ENCODE peak calls at places on chromosomes 1 and 21, in five cellular contexts. One of them, this sample, is unnamed.

GRCh38 chr1:188089461-188089860 is 1260.7 kb downstream of the PLA2G4A start:
- DNase-seq in NCI-H1092 treated with DMSO at 0.1 percent for 48 hours: no peak
- DNase-seq in NCI-H1694 treated with DMSO at 0.1 percent for 48 hours: no peak
- DNase-seq in stimulated activated CD4-positive, alpha-beta T cell treated with anti-CD3 and anti-CD28 coated beads, TNF-alpha, amount 100 ng/mL, for 48 hours: no peak
- DNase-seq in T-helper 2 cell: no peak
- DNase-seq in this sample: no peak

GRCh38 chr1:91585982-91586381 is 85.3 kb downstream of the CDC7 start:
- DNase-seq in stimulated activated CD4-positive, alpha-beta T cell treated with anti-CD3 and anti-CD28 coated beads, TNF-alpha, amount 100 ng/mL, for 48 hours: no peak
- DNase-seq in NCI-H1092 treated with DMSO at 0.1 percent for 48 hours: no peak
- DNase-seq in T-helper 2 cell: no peak
- DNase-seq in NCI-H1694 treated with DMSO at 0.1 percent for 48 hours: no peak
- DNase-seq in this sample: no peak

GRCh38 chr1:202160377-202160940 is at the start of gene PTPN7:
- DNase-seq in T-helper 2 cell: peak; percentile 74
- DNase-seq in stimulated activated CD4-positive, alpha-beta T cell treated with anti-CD3 and anti-CD28 coated beads, TNF-alpha, amount 100 ng/mL, for 48 hours: peak; percentile 97
- DNase-seq in NCI-H1092 treated with DMSO at 0.1 percent for 48 hours: no peak
- DNase-seq in NCI-H1694 treated with DMSO at 0.1 percent for 48 hours: no peak
- DNase-seq in this sample: no peak

GRCh38 chr1:220926146-220926545 is 46.9 kb downstream of the HLX start:
- DNase-seq in T-helper 2 cell: no peak
- DNase-seq in NCI-H1694 treated with DMSO at 0.1 percent for 48 hours: no peak
- DNase-seq in NCI-H1092 treated with DMSO at 0.1 percent for 48 hours: peak; percentile 71
- DNase-seq in stimulated activated CD4-positive, alpha-beta T cell treated with anti-CD3 and anti-CD28 coated beads, TNF-alpha, amount 100 ng/mL, for 48 hours: no peak
- DNase-seq in this sample: no peak

GRCh38 chr1:175969236-175969635 is 225.8 kb upstream of the TNR start:
- DNase-seq in NCI-H1694 treated with DMSO at 0.1 percent for 48 hours: no peak
- DNase-seq in T-helper 2 cell: no peak
- DNase-seq in stimulated activated CD4-positive, alpha-beta T cell treated with anti-CD3 and anti-CD28 coated beads, TNF-alpha, amount 100 ng/mL, for 48 hours: no peak
- DNase-seq in NCI-H1092 treated with DMSO at 0.1 percent for 48 hours: no peak
- DNase-seq in this sample: no peak

GRCh38 chr1:178644308-178645120 is 80.5 kb upstream of the RALGPS2 start:
- DNase-seq in NCI-H1694 treated with DMSO at 0.1 percent for 48 hours: peak; percentile 66
- DNase-seq in NCI-H1092 treated with DMSO at 0.1 percent for 48 hours: no peak
- DNase-seq in T-helper 2 cell: no peak
- DNase-seq in stimulated activated CD4-positive, alpha-beta T cell treated with anti-CD3 and anti-CD28 coated beads, TNF-alpha, amount 100 ng/mL, for 48 hours: no peak
- DNase-seq in this sample: no peak

GRCh38 chr1:244665771-244666217 is 12.9 kb downstream of the DESI2 start:
- DNase-seq in NCI-H1694 treated with DMSO at 0.1 percent for 48 hours: no peak
- DNase-seq in T-helper 2 cell: no peak
- DNase-seq in stimulated activated CD4-positive, alpha-beta T cell treated with anti-CD3 and anti-CD28 coated beads, TNF-alpha, amount 100 ng/mL, for 48 hours: no peak
- DNase-seq in NCI-H1092 treated with DMSO at 0.1 percent for 48 hours: no peak
- DNase-seq in this sample: no peak

GRCh38 chr1:50265790-50266314 is 157.1 kb downstream of the ELAVL4 start:
- DNase-seq in stimulated activated CD4-positive, alpha-beta T cell treated with anti-CD3 and anti-CD28 coated beads, TNF-alpha, amount 100 ng/mL, for 48 hours: no peak
- DNase-seq in T-helper 2 cell: no peak
- DNase-seq in NCI-H1092 treated with DMSO at 0.1 percent for 48 hours: no peak
- DNase-seq in NCI-H1694 treated with DMSO at 0.1 percent for 48 hours: no peak
- DNase-seq in this sample: no peak

GRCh38 chr1:117011334-117011733 is 9.8 kb downstream of the CD101 start:
- DNase-seq in NCI-H1694 treated with DMSO at 0.1 percent for 48 hours: no peak
- DNase-seq in NCI-H1092 treated with DMSO at 0.1 percent for 48 hours: no peak
- DNase-seq in T-helper 2 cell: no peak
- DNase-seq in stimulated activated CD4-positive, alpha-beta T cell treated with anti-CD3 and anti-CD28 coated beads, TNF-alpha, amount 100 ng/mL, for 48 hours: no peak
- DNase-seq in this sample: no peak

GRCh38 chr1:203361843-203362524 is 11.1 kb upstream of the FMOD start:
- DNase-seq in T-helper 2 cell: no peak
- DNase-seq in NCI-H1694 treated with DMSO at 0.1 percent for 48 hours: no peak
- DNase-seq in stimulated activated CD4-positive, alpha-beta T cell treated with anti-CD3 and anti-CD28 coated beads, TNF-alpha, amount 100 ng/mL, for 48 hours: no peak
- DNase-seq in NCI-H1092 treated with DMSO at 0.1 percent for 48 hours: no peak
- DNase-seq in this sample: no peak

GRCh38 chr1:12053752-12054548 is 9.2 kb upstream of the TNFRSF8 start:
- DNase-seq in NCI-H1694 treated with DMSO at 0.1 percent for 48 hours: no peak
- DNase-seq in NCI-H1092 treated with DMSO at 0.1 percent for 48 hours: no peak
- DNase-seq in T-helper 2 cell: no peak
- DNase-seq in stimulated activated CD4-positive, alpha-beta T cell treated with anti-CD3 and anti-CD28 coated beads, TNF-alpha, amount 100 ng/mL, for 48 hours: no peak
- DNase-seq in this sample: no peak

GRCh38 chr1:81582467-81582986 is 218.2 kb upstream of the ADGRL2 start:
- DNase-seq in T-helper 2 cell: no peak
- DNase-seq in NCI-H1694 treated with DMSO at 0.1 percent for 48 hours: no peak
- DNase-seq in stimulated activated CD4-positive, alpha-beta T cell treated with anti-CD3 and anti-CD28 coated beads, TNF-alpha, amount 100 ng/mL, for 48 hours: no peak
- DNase-seq in NCI-H1092 treated with DMSO at 0.1 percent for 48 hours: no peak
- DNase-seq in this sample: no peak

GRCh38 chr1:209086486-209087192 is 496.9 kb upstream of the CAMK1G start:
- DNase-seq in T-helper 2 cell: no peak
- DNase-seq in NCI-H1092 treated with DMSO at 0.1 percent for 48 hours: no peak
- DNase-seq in stimulated activated CD4-positive, alpha-beta T cell treated with anti-CD3 and anti-CD28 coated beads, TNF-alpha, amount 100 ng/mL, for 48 hours: no peak
- DNase-seq in NCI-H1694 treated with DMSO at 0.1 percent for 48 hours: no peak
- DNase-seq in this sample: no peak

GRCh38 chr1:79161077-79161476 is 154.5 kb upstream of the ADGRL4 start:
- DNase-seq in NCI-H1092 treated with DMSO at 0.1 percent for 48 hours: no peak
- DNase-seq in stimulated activated CD4-positive, alpha-beta T cell treated with anti-CD3 and anti-CD28 coated beads, TNF-alpha, amount 100 ng/mL, for 48 hours: no peak
- DNase-seq in NCI-H1694 treated with DMSO at 0.1 percent for 48 hours: no peak
- DNase-seq in T-helper 2 cell: no peak
- DNase-seq in this sample: no peak

GRCh38 chr1:32333251-32333963 is 2.6 kb downstream of the MARCKSL1 start:
- DNase-seq in NCI-H1694 treated with DMSO at 0.1 percent for 48 hours: no peak
- DNase-seq in NCI-H1092 treated with DMSO at 0.1 percent for 48 hours: no peak
- DNase-seq in stimulated activated CD4-positive, alpha-beta T cell treated with anti-CD3 and anti-CD28 coated beads, TNF-alpha, amount 100 ng/mL, for 48 hours: no peak
- DNase-seq in T-helper 2 cell: no peak
- DNase-seq in this sample: no peak

GRCh38 chr1:165624441-165624840 is 6.6 kb upstream of the MGST3 start:
- DNase-seq in NCI-H1092 treated with DMSO at 0.1 percent for 48 hours: no peak
- DNase-seq in T-helper 2 cell: no peak
- DNase-seq in stimulated activated CD4-positive, alpha-beta T cell treated with anti-CD3 and anti-CD28 coated beads, TNF-alpha, amount 100 ng/mL, for 48 hours: no peak
- DNase-seq in NCI-H1694 treated with DMSO at 0.1 percent for 48 hours: no peak
- DNase-seq in this sample: no peak

GRCh38 chr1:29974345-29974744 is 738.0 kb downstream of the PTPRU start:
- DNase-seq in T-helper 2 cell: no peak
- DNase-seq in NCI-H1092 treated with DMSO at 0.1 percent for 48 hours: no peak
- DNase-seq in NCI-H1694 treated with DMSO at 0.1 percent for 48 hours: no peak
- DNase-seq in stimulated activated CD4-positive, alpha-beta T cell treated with anti-CD3 and anti-CD28 coated beads, TNF-alpha, amount 100 ng/mL, for 48 hours: no peak
- DNase-seq in this sample: no peak

GRCh38 chr1:156897078-156897825 is 3.7 kb downstream of the PEAR1 start:
- DNase-seq in T-helper 2 cell: no peak
- DNase-seq in stimulated activated CD4-positive, alpha-beta T cell treated with anti-CD3 and anti-CD28 coated beads, TNF-alpha, amount 100 ng/mL, for 48 hours: no peak
- DNase-seq in NCI-H1092 treated with DMSO at 0.1 percent for 48 hours: no peak
- DNase-seq in NCI-H1694 treated with DMSO at 0.1 percent for 48 hours: no peak
- DNase-seq in this sample: no peak

GRCh38 chr21:34974162-34974981 is 74.7 kb downstream of the RUNX1 start:
- DNase-seq in NCI-H1092 treated with DMSO at 0.1 percent for 48 hours: no peak
- DNase-seq in stimulated activated CD4-positive, alpha-beta T cell treated with anti-CD3 and anti-CD28 coated beads, TNF-alpha, amount 100 ng/mL, for 48 hours: no peak
- DNase-seq in NCI-H1694 treated with DMSO at 0.1 percent for 48 hours: no peak
- DNase-seq in T-helper 2 cell: peak; percentile 75
- DNase-seq in this sample: no peak

GRCh38 chr1:36803870-36804560 is 230.3 kb downstream of the GRIK3 start:
- DNase-seq in NCI-H1694 treated with DMSO at 0.1 percent for 48 hours: no peak
- DNase-seq in T-helper 2 cell: no peak
- DNase-seq in NCI-H1092 treated with DMSO at 0.1 percent for 48 hours: no peak
- DNase-seq in stimulated activated CD4-positive, alpha-beta T cell treated with anti-CD3 and anti-CD28 coated beads, TNF-alpha, amount 100 ng/mL, for 48 hours: no peak
- DNase-seq in this sample: peak; percentile 27

GRCh38 chr1:172359531-172359991 is 60.9 kb upstream of the C1orf105 start:
- DNase-seq in T-helper 2 cell: no peak
- DNase-seq in stimulated activated CD4-positive, alpha-beta T cell treated with anti-CD3 and anti-CD28 coated beads, TNF-alpha, amount 100 ng/mL, for 48 hours: no peak
- DNase-seq in NCI-H1092 treated with DMSO at 0.1 percent for 48 hours: peak; percentile 77
- DNase-seq in NCI-H1694 treated with DMSO at 0.1 percent for 48 hours: peak; percentile 59
- DNase-seq in this sample: no peak

GRCh38 chr1:197444754-197445153 is 176.7 kb downstream of the CRB1 start:
- DNase-seq in stimulated activated CD4-positive, alpha-beta T cell treated with anti-CD3 and anti-CD28 coated beads, TNF-alpha, amount 100 ng/mL, for 48 hours: no peak
- DNase-seq in NCI-H1694 treated with DMSO at 0.1 percent for 48 hours: no peak
- DNase-seq in NCI-H1092 treated with DMSO at 0.1 percent for 48 hours: no peak
- DNase-seq in T-helper 2 cell: no peak
- DNase-seq in this sample: no peak

GRCh38 chr1:86940599-86940998 is 26.2 kb downstream of the HS2ST1 start:
- DNase-seq in T-helper 2 cell: no peak
- DNase-seq in stimulated activated CD4-positive, alpha-beta T cell treated with anti-CD3 and anti-CD28 coated beads, TNF-alpha, amount 100 ng/mL, for 48 hours: no peak
- DNase-seq in NCI-H1694 treated with DMSO at 0.1 percent for 48 hours: no peak
- DNase-seq in NCI-H1092 treated with DMSO at 0.1 percent for 48 hours: no peak
- DNase-seq in this sample: no peak

GRCh38 chr21:25639167-25639921 is at the start of gene JAM2:
- DNase-seq in NCI-H1092 treated with DMSO at 0.1 percent for 48 hours: peak; percentile 62
- DNase-seq in stimulated activated CD4-positive, alpha-beta T cell treated with anti-CD3 and anti-CD28 coated beads, TNF-alpha, amount 100 ng/mL, for 48 hours: peak; percentile 36
- DNase-seq in T-helper 2 cell: peak; percentile 26
- DNase-seq in NCI-H1694 treated with DMSO at 0.1 percent for 48 hours: peak; percentile 77
- DNase-seq in this sample: peak; percentile 58

GRCh38 chr1:15966081-15966955 is 9.6 kb downstream of the ZBTB17 start:
- DNase-seq in NCI-H1694 treated with DMSO at 0.1 percent for 48 hours: no peak
- DNase-seq in stimulated activated CD4-positive, alpha-beta T cell treated with anti-CD3 and anti-CD28 coated beads, TNF-alpha, amount 100 ng/mL, for 48 hours: peak; percentile 70
- DNase-seq in T-helper 2 cell: peak; percentile 27
- DNase-seq in NCI-H1092 treated with DMSO at 0.1 percent for 48 hours: no peak
- DNase-seq in this sample: no peak

GRCh38 chr1:183195146-183195571 is 9.1 kb downstream of the LAMC2 start:
- DNase-seq in T-helper 2 cell: no peak
- DNase-seq in NCI-H1694 treated with DMSO at 0.1 percent for 48 hours: no peak
- DNase-seq in NCI-H1092 treated with DMSO at 0.1 percent for 48 hours: no peak
- DNase-seq in stimulated activated CD4-positive, alpha-beta T cell treated with anti-CD3 and anti-CD28 coated beads, TNF-alpha, amount 100 ng/mL, for 48 hours: no peak
- DNase-seq in this sample: no peak

GRCh38 chr1:145918992-145919939 is 749 bp upstream of the PEX11B start:
- DNase-seq in NCI-H1694 treated with DMSO at 0.1 percent for 48 hours: no peak
- DNase-seq in T-helper 2 cell: no peak
- DNase-seq in stimulated activated CD4-positive, alpha-beta T cell treated with anti-CD3 and anti-CD28 coated beads, TNF-alpha, amount 100 ng/mL, for 48 hours: peak; percentile 27
- DNase-seq in NCI-H1092 treated with DMSO at 0.1 percent for 48 hours: peak; percentile 48
- DNase-seq in this sample: peak; percentile 33

GRCh38 chr1:100377590-100378361 is 25.5 kb downstream of the CDC14A start:
- DNase-seq in NCI-H1092 treated with DMSO at 0.1 percent for 48 hours: no peak
- DNase-seq in T-helper 2 cell: no peak
- DNase-seq in NCI-H1694 treated with DMSO at 0.1 percent for 48 hours: no peak
- DNase-seq in stimulated activated CD4-positive, alpha-beta T cell treated with anti-CD3 and anti-CD28 coated beads, TNF-alpha, amount 100 ng/mL, for 48 hours: no peak
- DNase-seq in this sample: no peak

GRCh38 chr1:201307760-201308499 is 24.6 kb downstream of the PKP1 start:
- DNase-seq in T-helper 2 cell: no peak
- DNase-seq in NCI-H1694 treated with DMSO at 0.1 percent for 48 hours: no peak
- DNase-seq in NCI-H1092 treated with DMSO at 0.1 percent for 48 hours: peak; percentile 9
- DNase-seq in stimulated activated CD4-positive, alpha-beta T cell treated with anti-CD3 and anti-CD28 coated beads, TNF-alpha, amount 100 ng/mL, for 48 hours: no peak
- DNase-seq in this sample: no peak

GRCh38 chr1:57218487-57219079 is 205.3 kb downstream of the DAB1 start:
- DNase-seq in NCI-H1092 treated with DMSO at 0.1 percent for 48 hours: no peak
- DNase-seq in stimulated activated CD4-positive, alpha-beta T cell treated with anti-CD3 and anti-CD28 coated beads, TNF-alpha, amount 100 ng/mL, for 48 hours: no peak
- DNase-seq in NCI-H1694 treated with DMSO at 0.1 percent for 48 hours: no peak
- DNase-seq in T-helper 2 cell: no peak
- DNase-seq in this sample: no peak

GRCh38 chr1:153520818-153521476 is 14.8 kb downstream of the S100A6 start:
- DNase-seq in stimulated activated CD4-positive, alpha-beta T cell treated with anti-CD3 and anti-CD28 coated beads, TNF-alpha, amount 100 ng/mL, for 48 hours: no peak
- DNase-seq in T-helper 2 cell: no peak
- DNase-seq in NCI-H1092 treated with DMSO at 0.1 percent for 48 hours: no peak
- DNase-seq in NCI-H1694 treated with DMSO at 0.1 percent for 48 hours: no peak
- DNase-seq in this sample: no peak

GRCh38 chr1:240497908-240498307 is 114.0 kb downstream of the GREM2 start:
- DNase-seq in NCI-H1092 treated with DMSO at 0.1 percent for 48 hours: no peak
- DNase-seq in NCI-H1694 treated with DMSO at 0.1 percent for 48 hours: no peak
- DNase-seq in T-helper 2 cell: no peak
- DNase-seq in stimulated activated CD4-positive, alpha-beta T cell treated with anti-CD3 and anti-CD28 coated beads, TNF-alpha, amount 100 ng/mL, for 48 hours: no peak
- DNase-seq in this sample: no peak

GRCh38 chr1:226651041-226651731 is 87.9 kb downstream of the ITPKB start:
- DNase-seq in NCI-H1092 treated with DMSO at 0.1 percent for 48 hours: no peak
- DNase-seq in T-helper 2 cell: no peak
- DNase-seq in stimulated activated CD4-positive, alpha-beta T cell treated with anti-CD3 and anti-CD28 coated beads, TNF-alpha, amount 100 ng/mL, for 48 hours: no peak
- DNase-seq in NCI-H1694 treated with DMSO at 0.1 percent for 48 hours: no peak
- DNase-seq in this sample: no peak

GRCh38 chr1:199759268-199759724 is 268.2 kb upstream of the NR5A2 start:
- DNase-seq in NCI-H1092 treated with DMSO at 0.1 percent for 48 hours: no peak
- DNase-seq in T-helper 2 cell: no peak
- DNase-seq in NCI-H1694 treated with DMSO at 0.1 percent for 48 hours: no peak
- DNase-seq in stimulated activated CD4-positive, alpha-beta T cell treated with anti-CD3 and anti-CD28 coated beads, TNF-alpha, amount 100 ng/mL, for 48 hours: no peak
- DNase-seq in this sample: no peak

GRCh38 chr1:21764615-21765423 is 18.1 kb downstream of the USP48 start:
- DNase-seq in NCI-H1092 treated with DMSO at 0.1 percent for 48 hours: no peak
- DNase-seq in stimulated activated CD4-positive, alpha-beta T cell treated with anti-CD3 and anti-CD28 coated beads, TNF-alpha, amount 100 ng/mL, for 48 hours: no peak
- DNase-seq in NCI-H1694 treated with DMSO at 0.1 percent for 48 hours: no peak
- DNase-seq in T-helper 2 cell: no peak
- DNase-seq in this sample: no peak

GRCh38 chr1:150066838-150067183 is 765 bp upstream of the VPS45 start:
- DNase-seq in NCI-H1092 treated with DMSO at 0.1 percent for 48 hours: no peak
- DNase-seq in T-helper 2 cell: no peak
- DNase-seq in NCI-H1694 treated with DMSO at 0.1 percent for 48 hours: peak; percentile 91
- DNase-seq in stimulated activated CD4-positive, alpha-beta T cell treated with anti-CD3 and anti-CD28 coated beads, TNF-alpha, amount 100 ng/mL, for 48 hours: peak; percentile 39
- DNase-seq in this sample: no peak

GRCh38 chr1:13964768-13965167 is 264.8 kb downstream of the PRDM2 start:
- DNase-seq in NCI-H1092 treated with DMSO at 0.1 percent for 48 hours: no peak
- DNase-seq in stimulated activated CD4-positive, alpha-beta T cell treated with anti-CD3 and anti-CD28 coated beads, TNF-alpha, amount 100 ng/mL, for 48 hours: no peak
- DNase-seq in NCI-H1694 treated with DMSO at 0.1 percent for 48 hours: no peak
- DNase-seq in T-helper 2 cell: no peak
- DNase-seq in this sample: no peak